ENCODE peak calls at places on chromosomes 7 and 10, in nine cellular contexts. P, H, E, F, R, A, L, O and T are unnamed samples.

GRCh38 chr10:58886390-58886789 is 290.1 kb upstream of the PHYHIPL start:
- DNase-seq in P (no peak), H (no peak), E (no peak), F (no peak), R (no peak), A (no peak), L (no peak), O (no peak), T (no peak)

GRCh38 chr10:76668013-76668370 is 969.6 kb downstream of the KCNMA1 start:
- DNase-seq in P (no peak), H (no peak), E (no peak), F (no peak), R (no peak), A (no peak), L (no peak), O (no peak), T (no peak)

GRCh38 chr10:75924309-75924920 is 493.0 kb downstream of the LRMDA start:
- DNase-seq in P (no peak), H (no peak), E (no peak), F (no peak), R (no peak), A (no peak), L (peak; percentile 36), O (no peak), T (no peak)

GRCh38 chr10:110310741-110311140 is 6.0 kb upstream of the SMNDC1 start:
- DNase-seq in P (no peak), H (no peak), E (no peak), F (no peak), R (no peak), A (no peak), L (no peak), O (no peak), T (no peak)

GRCh38 chr7:51869452-51869851 is 552.8 kb upstream of the COBL start:
- DNase-seq in P (no peak), H (no peak), E (no peak), F (no peak), R (no peak), A (no peak), L (no peak), O (no peak), T (no peak)

GRCh38 chr7:4951903-4952636 is 6.9 kb downstream of the MMD2 start:
- DNase-seq in P (no peak), H (no peak), E (no peak), F (no peak), R (no peak), A (no peak), L (peak; percentile 65), O (no peak), T (no peak)

GRCh38 chr7:22140597-22140996 is 194.9 kb upstream of the CDCA7L start:
- DNase-seq in P (no peak), H (no peak), E (no peak), F (no peak), R (no peak), A (no peak), L (peak; percentile 67), O (no peak), T (no peak)

GRCh38 chr10:82796510-82796909 is 921.5 kb downstream of the NRG3 start:
- DNase-seq in P (no peak), H (no peak), E (no peak), F (no peak), R (no peak), A (no peak), L (no peak), O (no peak), T (no peak)

GRCh38 chr7:157961731-157962457 is 625.1 kb downstream of the DNAJB6 start:
- DNase-seq in P (no peak), H (no peak), E (no peak), F (no peak), R (no peak), A (no peak), L (no peak), O (no peak), T (no peak)

GRCh38 chr7:102439963-102440795 is 6.8 kb downstream of the ORAI2 start:
- DNase-seq in P (peak; percentile 80), H (no peak), E (peak; percentile 68), F (peak; percentile 95), R (peak; percentile 70), A (no peak), L (peak; percentile 63), O (peak; percentile 83), T (no peak)

GRCh38 chr7:81186691-81187090 is 267.8 kb upstream of the SEMA3C start:
- DNase-seq in P (no peak), H (no peak), E (no peak), F (no peak), R (no peak), A (no peak), L (no peak), O (no peak), T (no peak)

GRCh38 chr7:96654630-96655188 is 54.9 kb downstream of the SEM1 start:
- DNase-seq in P (no peak), H (no peak), E (no peak), F (no peak), R (no peak), A (no peak), L (no peak), O (no peak), T (no peak)

GRCh38 chr7:121544199-121544598 is 148.1 kb upstream of the FAM3C start:
- DNase-seq in P (no peak), H (no peak), E (no peak), F (no peak), R (no peak), A (no peak), L (no peak), O (no peak), T (no peak)

GRCh38 chr10:43904301-43904700 is 255.6 kb upstream of the ZNF32 start:
- DNase-seq in P (no peak), H (no peak), E (no peak), F (no peak), R (no peak), A (no peak), L (no peak), O (no peak), T (no peak)

GRCh38 chr10:96188911-96189310 is 58.8 kb downstream of the ZNF518A start:
- DNase-seq in P (no peak), H (no peak), E (no peak), F (no peak), R (no peak), A (no peak), L (no peak), O (no peak), T (no peak)

GRCh38 chr10:50552308-50552707 is 71.4 kb downstream of the SGMS1 start:
- DNase-seq in P (no peak), H (no peak), E (no peak), F (no peak), R (no peak), A (no peak), L (no peak), O (no peak), T (peak; percentile 94)

GRCh38 chr7:2680792-2681490 is 7.1 kb upstream of the AMZ1 start:
- DNase-seq in P (peak; percentile 92), H (peak; percentile 34), E (peak; percentile 84), F (peak; percentile 80), R (peak; percentile 77), A (peak; percentile 80), L (peak; percentile 85), O (peak; percentile 27), T (no peak)

GRCh38 chr10:61682323-61682722 is 19.6 kb downstream of the CABCOCO1 start:
- DNase-seq in P (no peak), H (no peak), E (no peak), F (no peak), R (peak; percentile 11), A (no peak), L (no peak), O (no peak), T (no peak)

GRCh38 chr7:43876266-43876665 is 6.9 kb upstream of the MRPS24 start:
- DNase-seq in P (no peak), H (no peak), E (no peak), F (no peak), R (no peak), A (no peak), L (no peak), O (no peak), T (no peak)

GRCh38 chr10:15439381-15439837 is 68.3 kb upstream of the FAM171A1 start:
- DNase-seq in P (peak; percentile 83), H (no peak), E (peak; percentile 55), F (no peak), R (peak; percentile 23), A (no peak), L (peak; percentile 53), O (no peak), T (no peak)

GRCh38 chr10:10138685-10139084 is 879.0 kb upstream of the CELF2 start:
- DNase-seq in P (no peak), H (no peak), E (no peak), F (no peak), R (no peak), A (no peak), L (no peak), O (no peak), T (no peak)

GRCh38 chr10:4650109-4650508 is 175.9 kb upstream of the AKR1E2 start:
- DNase-seq in P (no peak), H (no peak), E (no peak), F (no peak), R (no peak), A (no peak), L (no peak), O (no peak), T (no peak)

GRCh38 chr10:69327463-69328345 is 49.4 kb downstream of the HK1 start:
- DNase-seq in P (peak; percentile 86), H (no peak), E (peak; percentile 77), F (no peak), R (no peak), A (peak; percentile 40), L (no peak), O (no peak), T (no peak)

GRCh38 chr10:131404886-131405285 is 93.4 kb upstream of the TCERG1L start:
- DNase-seq in P (no peak), H (no peak), E (no peak), F (no peak), R (no peak), A (no peak), L (no peak), O (no peak), T (no peak)
- H3K27ac ChIP-seq in P (no peak overlapping the region), H (no peak overlapping the region), E (no peak overlapping the region), F (no peak overlapping the region), R (no peak overlapping the region), A (no peak overlapping the region), L (no peak overlapping the region), O (no peak overlapping the region), T (no peak overlapping the region)

GRCh38 chr10:36872702-36873393 is 252.6 kb upstream of the ANKRD30A start:
- DNase-seq in P (no peak), H (no peak), E (no peak), F (no peak), R (no peak), A (no peak), L (no peak), O (no peak), T (no peak)
- H3K4me3 ChIP-seq in P (no peak overlapping the region), H (no peak overlapping the region), E (no peak overlapping the region), F (no peak overlapping the region), R (no peak overlapping the region), A (no peak overlapping the region), L (no peak overlapping the region), O (no peak overlapping the region), T (no peak overlapping the region)

GRCh38 chr7:37784015-37784414 is 64.4 kb upstream of the NME8 start:
- DNase-seq in P (no peak), H (no peak), E (no peak), F (no peak), R (no peak), A (no peak), L (no peak), O (no peak), T (no peak)
- H3K27ac ChIP-seq in P (no peak overlapping the region), H (no peak overlapping the region), E (no peak overlapping the region), F (no peak overlapping the region), R (no peak overlapping the region), A (no peak overlapping the region), L (no peak overlapping the region), O (no peak overlapping the region), T (no peak overlapping the region)

GRCh38 chr10:132539894-132540293 is 2.3 kb downstream of the INPP5A start:
- DNase-seq in P (no peak), H (no peak), E (no peak), F (no peak), R (no peak), A (no peak), L (no peak), O (no peak), T (no peak)
- H3K4me3 ChIP-seq in P (no peak overlapping the region), H (peak overlapping the region; percentile 74), E (peak overlapping the region; percentile 87), F (no peak overlapping the region), R (no peak overlapping the region), A (peak overlapping the region; percentile 83), L (no peak overlapping the region), O (peak overlapping the region; percentile 70), T (peak overlapping the region; percentile 43)